ENCODE peak calls at places on chromosomes 12 and 14, in four cellular contexts. K, B, G and J are unnamed samples.

GRCh38 chr12:46410495-46410894 is 37.9 kb upstream of the SLC38A2 start:
- DNase-seq in B (no peak), K (no peak), G (no peak), J (no peak)

GRCh38 chr14:40122978-40123648 is 690.9 kb upstream of the FBXO33 start:
- DNase-seq in B (no peak), K (no peak), G (no peak), J (no peak)

GRCh38 chr14:20836668-20837338 is 34.2 kb upstream of the RNASE1 start:
- DNase-seq in K (no peak), G (no peak), B (no peak), J (no peak)

GRCh38 chr12:109760031-109760929 is 46.7 kb downstream of the FAM222A start:
- DNase-seq in B (peak), K (no peak), G (peak), J (peak)

GRCh38 chr12:99911967-99912366 is 72.8 kb downstream of the ANKS1B start:
- DNase-seq in G (no peak), B (no peak), K (no peak), J (no peak)

GRCh38 chr12:103955811-103956514 is 9.7 kb upstream of the TDG start:
- DNase-seq in G (no peak), K (no peak), B (no peak), J (no peak)

GRCh38 chr12:42729532-42729895 is 140.0 kb upstream of the PRICKLE1 start:
- DNase-seq in G (no peak), K (no peak), B (no peak), J (no peak)

GRCh38 chr12:50070314-50071060 is 13.1 kb downstream of the ASIC1 start:
- DNase-seq in G (peak), K (peak), B (peak), J (peak)

GRCh38 chr14:91953170-91953985 is 5.9 kb upstream of the FBLN5 start:
- DNase-seq in B (peak), G (no peak), K (no peak), J (no peak)

GRCh38 chr12:116273813-116274551 is 3.5 kb downstream of the MED13L start:
- DNase-seq in K (no peak), B (no peak), G (no peak), J (no peak)

GRCh38 chr12:101697930-101698781 is 716 bp downstream of the CHPT1 start:
- DNase-seq in G (peak), K (no peak), B (peak), J (peak)

GRCh38 chr14:22587247-22587646 is 1.8 kb downstream of the DAD1 start:
- DNase-seq in K (no peak), G (no peak), B (no peak), J (no peak)

GRCh38 chr12:76883151-76883550 is 4.3 kb upstream of the CSRP2 start:
- DNase-seq in B (no peak), G (no peak), K (no peak), J (no peak)

GRCh38 chr12:2535583-2536187 is 259.1 kb upstream of the FKBP4 start:
- DNase-seq in K (no peak), B (no peak), G (no peak), J (no peak)

GRCh38 chr12:5078423-5078822 is 34.7 kb downstream of the KCNA5 start:
- DNase-seq in K (no peak), G (no peak), B (no peak), J (no peak)

GRCh38 chr12:121089031-121089812 is 43.5 kb upstream of the P2RX7 start:
- DNase-seq in B (no peak), G (no peak), K (no peak), J (no peak)

GRCh38 chr14:75612157-75612556 is 33.7 kb downstream of the FLVCR2 start:
- DNase-seq in B (no peak), K (no peak), G (no peak), J (no peak)

GRCh38 chr12:121767525-121768016 is 25.9 kb downstream of the RHOF start:
- DNase-seq in B (no peak), G (peak), K (no peak), J (no peak)

GRCh38 chr14:33909380-33910084 is 41.3 kb downstream of the EGLN3 start:
- DNase-seq in B (no peak), K (no peak), G (no peak), J (no peak)

GRCh38 chr12:116592116-116592637 is 33.0 kb downstream of the MAP1LC3B2 start:
- DNase-seq in K (no peak), B (peak), G (no peak), J (no peak)

GRCh38 chr12:113019045-113019444 is 37.5 kb upstream of the DTX1 start:
- DNase-seq in B (no peak), K (no peak), G (no peak), J (no peak)

GRCh38 chr12:106956048-106956935 is 585 bp downstream of the TMEM263 start:
- DNase-seq in K (peak), B (peak), G (peak), J (peak)

GRCh38 chr12:34287986-34288962 is 266.0 kb downstream of the ALG10 start:
- DNase-seq in G (peak), K (no peak), B (peak), J (peak)

GRCh38 chr14:74973003-74973614 is 17.7 kb upstream of the PGF start:
- DNase-seq in B (no peak), K (no peak), G (peak), J (peak)

GRCh38 chr12:89874146-89874545 is 165.5 kb upstream of the ATP2B1 start:
- DNase-seq in K (no peak), B (no peak), G (no peak), J (no peak)

GRCh38 chr14:33949051-33950037 is 1.5 kb downstream of the EGLN3 start:
- DNase-seq in B (no peak), K (no peak), G (no peak), J (no peak)

GRCh38 chr12:124898200-124898950 is 16.1 kb downstream of the UBC start:
- DNase-seq in B (peak), K (peak), G (peak), J (no peak)

GRCh38 chr14:67680121-67680602 is 5.7 kb upstream of the VTI1B start:
- DNase-seq in G (no peak), B (no peak), K (no peak), J (no peak)

GRCh38 chr12:111825509-111825908 is 16.5 kb upstream of the MAPKAPK5 start:
- DNase-seq in K (no peak), G (no peak), B (no peak), J (no peak)

GRCh38 chr12:82474798-82475184 is 116.5 kb downstream of the METTL25 start:
- DNase-seq in B (no peak), G (no peak), K (no peak), J (no peak)

GRCh38 chr14:75981826-75982723 is at the start of gene TGFB3:
- DNase-seq in K (peak), G (peak), B (peak), J (peak)

GRCh38 chr12:102169922-102170698 is 27.5 kb downstream of the PMCH start:
- DNase-seq in B (no peak), G (no peak), K (no peak), J (no peak)

GRCh38 chr12:27627123-27627835 is 69.0 kb upstream of the REP15 start:
- DNase-seq in K (no peak), G (peak), B (peak), J (no peak)

DNA sequence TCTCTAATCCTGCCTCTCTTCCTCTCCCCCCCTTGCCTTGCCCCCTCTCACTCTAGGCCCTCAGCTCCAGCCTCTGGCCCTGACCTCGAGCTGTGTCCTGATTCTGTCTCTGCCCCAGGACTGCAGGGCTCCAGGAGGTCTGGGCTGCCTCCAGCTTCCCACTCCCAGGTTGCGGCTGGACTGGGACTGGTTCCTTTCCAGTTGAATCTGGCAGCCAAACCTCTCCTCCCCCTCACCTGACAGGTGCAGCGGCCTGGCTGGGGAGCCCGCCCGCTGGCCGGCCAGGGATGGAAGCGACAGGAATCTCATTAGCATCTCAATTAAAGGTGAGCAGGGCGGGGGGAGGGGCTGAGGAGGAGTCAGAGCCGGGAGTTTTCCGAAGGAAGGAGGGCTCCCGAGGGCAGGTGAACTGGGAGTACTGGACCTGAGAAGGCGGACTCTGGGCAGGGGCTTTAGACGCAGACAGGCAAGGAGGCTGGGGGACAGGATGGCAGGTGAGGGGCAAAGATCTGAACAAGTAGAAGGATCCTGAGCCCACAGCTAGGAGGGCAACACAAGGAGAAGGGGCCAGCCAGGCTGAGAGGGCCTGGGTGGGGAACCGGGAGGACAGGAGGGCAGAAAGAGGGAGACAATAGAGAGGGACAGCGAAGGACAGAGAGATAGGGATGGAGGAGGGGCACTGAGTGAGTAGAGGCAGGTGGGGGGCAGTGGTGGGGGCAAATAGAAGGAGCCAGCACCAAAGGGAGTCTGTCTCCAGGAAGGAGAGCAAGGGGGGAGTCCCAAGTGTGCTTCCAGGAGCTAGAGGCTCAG is at the start of gene SCNN1A:
- DNase-seq in B (peak), G (peak), K (no peak), J (no peak)
- TF ChIP-seq CTCF in B (no peak), G (no peak), K (no peak), J (no peak)

GRCh38 chr14:103103461-103104388 is 9.2 kb downstream of the EXOC3L4 start:
- DNase-seq in G (no peak), K (no peak), B (no peak), J (no peak)
- TF ChIP-seq CTCF in G (no peak), K (no peak), B (no peak), J (no peak)

GRCh38 chr14:100240725-100241032 is 1.7 kb downstream of the YY1 start:
- DNase-seq in K (no peak), G (no peak), B (no peak), J (no peak)
- TF ChIP-seq CTCF in K (no peak), G (no peak), B (no peak), J (no peak)

GRCh38 chr14:52863339-52863700 is 71.9 kb upstream of the GNPNAT1 start:
- DNase-seq in K (no peak), G (no peak), B (no peak), J (no peak)
- TF ChIP-seq CTCF in K (no peak), G (no peak), B (no peak), J (no peak)

DNA sequence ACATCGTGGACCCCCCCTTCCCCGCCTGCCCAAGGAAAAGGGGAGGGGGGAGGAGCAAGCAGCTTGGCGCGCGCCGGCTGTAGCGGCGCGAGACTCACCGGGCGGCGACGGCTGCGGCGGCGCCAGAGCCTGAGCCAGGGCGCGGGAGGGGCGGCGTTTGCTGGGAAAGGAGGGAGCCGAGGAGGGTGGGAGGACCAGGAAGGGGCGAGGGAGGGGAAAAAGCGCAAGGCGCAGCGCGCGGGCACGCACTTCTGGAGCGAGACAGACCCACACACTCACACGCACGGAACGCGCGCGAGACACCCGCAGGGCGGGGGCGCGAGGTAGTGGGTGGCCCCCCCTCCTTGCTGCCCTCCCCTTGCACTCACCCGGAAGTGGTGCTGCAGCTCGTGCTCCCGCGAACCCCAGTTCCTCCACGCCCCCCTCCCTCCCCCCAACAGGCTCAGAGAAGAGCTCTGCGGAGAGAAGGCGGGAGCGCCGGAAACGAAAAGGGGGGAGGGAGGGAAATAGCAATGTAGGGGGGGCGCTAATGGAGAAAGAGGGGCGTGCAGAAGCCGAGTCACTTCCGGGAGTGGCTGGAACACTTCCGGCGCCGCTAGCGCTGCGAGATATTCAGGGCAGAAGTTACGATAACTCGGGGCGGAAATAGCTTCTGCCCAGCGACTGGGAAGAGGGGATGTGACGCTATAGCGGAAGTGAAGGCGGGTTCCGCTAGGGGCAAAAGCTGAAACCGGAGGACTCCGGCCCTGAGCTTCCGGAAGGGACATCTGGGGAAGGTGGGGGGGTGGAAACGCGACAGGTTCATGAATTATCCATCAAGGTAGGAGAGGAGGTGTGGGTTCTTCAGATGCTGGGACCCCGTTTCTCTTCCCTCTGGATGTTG is at the start of gene ZNF384:
- DNase-seq in G (peak), B (peak), K (peak), J (peak)
- TF ChIP-seq CTCF in G (no peak), B (peak), K (peak), J (no peak)

GRCh38 chr12:92753976-92754885 is 51.4 kb downstream of the PLEKHG7 start:
- DNase-seq in G (no peak), B (no peak), K (no peak), J (no peak)
- TF ChIP-seq CTCF in G (no peak), B (no peak), K (no peak), J (no peak)

GRCh38 chr12:29283969-29284368 is 97.0 kb downstream of the ERGIC2 start:
- DNase-seq in G (no peak), B (no peak), K (no peak), J (no peak)
- TF ChIP-seq CTCF in G (no peak), B (no peak), K (no peak), J (no peak)

GRCh38 chr14:64040044-64040443 is 187.2 kb downstream of the SYNE2 start:
- DNase-seq in G (no peak), B (no peak), K (no peak), J (no peak)
- TF ChIP-seq CTCF in G (no peak), B (peak), K (no peak), J (no peak)